ENCODE peak calls at places on chromosomes 3 and 15, in eight cellular contexts. L is endodermal cell, C is heart right ventricle, D is neural progenitor cell, E is mammary epithelial cell, I is fibroblast of lung, Y is neuronal stem cell, T is breast epithelium. B is an unnamed sample.

GRCh38 chr15:91685436-91685835 is 168.1 kb upstream of the SLCO3A1 start:
- DNase-seq in L (no peak), C (no peak), D (no peak), E (no peak), I (no peak), Y (no peak), T (no peak), B (no peak)

GRCh38 chr3:138389841-138390581 is 41.6 kb downstream of the MRAS start:
- DNase-seq in L (no peak), C (peak; percentile 54), D (peak; percentile 14), E (peak; percentile 96), I (peak; percentile 49), Y (no peak), T (peak; percentile 78), B (no peak)

GRCh38 chr3:30471076-30471475 is 135.3 kb upstream of the TGFBR2 start:
- DNase-seq in L (no peak), C (no peak), D (no peak), E (no peak), I (peak; percentile 26), Y (no peak), T (peak; percentile 31), B (no peak)

GRCh38 chr15:51687565-51687964 is 6.3 kb downstream of the SCG3 start:
- DNase-seq in L (no peak), C (no peak), D (no peak), E (no peak), I (no peak), Y (no peak), T (no peak), B (no peak)

GRCh38 chr15:69170597-69170996 is 10.2 kb downstream of the GLCE start:
- DNase-seq in L (no peak), C (no peak), D (no peak), E (no peak), I (no peak), Y (no peak), T (no peak), B (no peak)

GRCh38 chr15:48031466-48031865 is 89.3 kb upstream of the SLC24A5 start:
- DNase-seq in L (no peak), C (no peak), D (no peak), E (no peak), I (no peak), Y (no peak), T (no peak), B (no peak)

GRCh38 chr3:15498461-15499214 is 22.9 kb downstream of the COLQ start:
- DNase-seq in L (no peak), C (no peak), D (no peak), E (no peak), I (no peak), Y (no peak), T (no peak), B (no peak)

GRCh38 chr15:60907233-60907947 is 321.7 kb downstream of the RORA start:
- DNase-seq in L (no peak), C (no peak), D (no peak), E (no peak), I (no peak), Y (no peak), T (no peak), B (no peak)

GRCh38 chr15:59224474-59224873 is 17.8 kb downstream of the LDHAL6B start:
- DNase-seq in L (no peak), C (peak; percentile 52), D (no peak), E (no peak), I (no peak), Y (no peak), T (no peak), B (no peak)

GRCh38 chr3:69012836-69013255 is 638 bp downstream of the EOGT start:
- DNase-seq in L (peak; percentile 79), C (peak; percentile 63), D (peak; percentile 52), E (no peak), I (peak; percentile 79), Y (peak; percentile 17), T (no peak), B (peak; percentile 85)

GRCh38 chr3:120418866-120419490 is 31.8 kb downstream of the FSTL1 start:
- DNase-seq in L (peak; percentile 84), C (peak; percentile 63), D (peak; percentile 84), E (peak; percentile 54), I (no peak), Y (peak; percentile 41), T (peak; percentile 53), B (peak; percentile 58)

GRCh38 chr3:132283440-132283839 is 33.8 kb upstream of the ACP3 start:
- DNase-seq in L (peak; percentile 51), C (no peak), D (no peak), E (no peak), I (peak; percentile 69), Y (no peak), T (no peak), B (no peak)

GRCh38 chr15:62547584-62547983 is 382.5 kb upstream of the C2CD4B start:
- DNase-seq in L (no peak), C (no peak), D (no peak), E (no peak), I (no peak), Y (no peak), T (no peak), B (no peak)

GRCh38 chr3:195291121-195291520 is 20.2 kb upstream of the XXYLT1 start:
- DNase-seq in L (no peak), C (no peak), D (no peak), E (no peak), I (no peak), Y (no peak), T (no peak), B (no peak)

GRCh38 chr3:39112113-39112512 is 4.6 kb downstream of the TTC21A start:
- DNase-seq in L (peak; percentile 31), C (no peak), D (no peak), E (no peak), I (no peak), Y (no peak), T (no peak), B (no peak)

GRCh38 chr3:48765376-48765775 is 48.4 kb upstream of the IP6K2 start:
- DNase-seq in L (no peak), C (no peak), D (no peak), E (peak; percentile 29), I (peak; percentile 14), Y (no peak), T (no peak), B (no peak)

GRCh38 chr3:48770187-48770502 is 53.1 kb upstream of the IP6K2 start:
- DNase-seq in L (no peak), C (no peak), D (no peak), E (no peak), I (no peak), Y (no peak), T (no peak), B (no peak)
- H3K36me3 ChIP-seq in L (peaks cover 31% of the 10 kb centered on the region), C (no peaks in the 10 kb centered on the region), D (no peaks in the 10 kb centered on the region), E (peaks cover 2% of the 10 kb centered on the region), I (no peaks in the 10 kb centered on the region), Y (peaks cover 6% of the 10 kb centered on the region), T (no peaks in the 10 kb centered on the region), B (peaks cover 64% of the 10 kb centered on the region)

GRCh38 chr3:58047806-58048205 is 39.6 kb downstream of the FLNB start:
- DNase-seq in L (no peak), C (no peak), D (no peak), E (no peak), I (peak; percentile 75), Y (no peak), T (no peak), B (no peak)

GRCh38 chr3:58043933-58044332 is 35.7 kb downstream of the FLNB start:
- DNase-seq in L (no peak), C (no peak), D (no peak), E (no peak), I (no peak), Y (no peak), T (no peak), B (no peak)

GRCh38 chr3:58042947-58043707 is 34.9 kb downstream of the FLNB start:
- DNase-seq in L (no peak), C (no peak), D (no peak), E (no peak), I (no peak), Y (no peak), T (no peak), B (no peak)

GRCh38 chr3:58044656-58045055 is 36.4 kb downstream of the FLNB start:
- DNase-seq in L (no peak), C (peak; percentile 44), D (no peak), E (no peak), I (no peak), Y (no peak), T (no peak), B (no peak)

GRCh38 chr3:58045084-58045483 is 36.9 kb downstream of the FLNB start:
- DNase-seq in L (no peak), C (no peak), D (no peak), E (no peak), I (no peak), Y (no peak), T (no peak), B (no peak)
- H3K27ac ChIP-seq in L (no peak overlapping the region), C (peak overlapping the region; percentile 40), D (no peak overlapping the region), E (no peak overlapping the region), I (peak overlapping the region; percentile 22), Y (no peak overlapping the region), T (peak overlapping the region; percentile 68), B (peak overlapping the region; percentile 52)

GRCh38 chr3:3157484-3157883 is 22.0 kb downstream of the CRBN start:
- DNase-seq in L (no peak), C (no peak), D (no peak), E (no peak), I (no peak), Y (no peak), T (no peak), B (no peak)

GRCh38 chr3:3154879-3155610 is 24.4 kb downstream of the CRBN start:
- DNase-seq in L (no peak), C (no peak), D (no peak), E (peak; percentile 3), I (no peak), Y (no peak), T (no peak), B (no peak)

GRCh38 chr3:3145831-3146230 is 19.1 kb downstream of the TRNT1 start:
- DNase-seq in L (no peak), C (no peak), D (no peak), E (no peak), I (no peak), Y (no peak), T (no peak), B (no peak)

DNA sequence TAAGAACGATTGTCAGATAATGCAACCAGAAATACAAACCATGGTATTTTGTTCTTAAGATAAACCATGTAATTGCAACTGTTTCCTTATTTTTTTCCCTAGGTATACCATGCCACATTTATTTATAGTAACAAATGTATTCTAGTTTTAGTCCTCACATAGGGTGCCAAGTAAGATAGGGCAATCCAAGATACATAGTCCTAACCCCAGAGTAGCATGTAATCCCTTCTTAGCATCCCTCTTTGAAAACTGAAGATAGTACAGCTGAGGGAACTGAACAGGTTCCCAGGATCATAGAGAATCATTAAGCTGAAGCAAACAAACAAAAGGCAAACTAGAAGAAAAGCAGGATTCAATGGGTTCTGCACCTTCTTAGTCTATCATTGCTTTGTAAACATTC is 24.8 kb downstream of the TRNT1 start:
- DNase-seq in L (no peak), C (no peak), D (no peak), E (no peak), I (no peak), Y (no peak), T (no peak), B (no peak)
- H3K36me3 ChIP-seq in L (peaks cover 92% of the 10 kb centered on the region), C (peaks cover 58% of the 10 kb centered on the region), D (peaks cover 43% of the 10 kb centered on the region), E (peaks cover 43% of the 10 kb centered on the region), I (peaks cover 4% of the 10 kb centered on the region), Y (peaks cover 100% of the 10 kb centered on the region), T (peaks cover 14% of the 10 kb centered on the region), B (peaks cover 67% of the 10 kb centered on the region)

DNA sequence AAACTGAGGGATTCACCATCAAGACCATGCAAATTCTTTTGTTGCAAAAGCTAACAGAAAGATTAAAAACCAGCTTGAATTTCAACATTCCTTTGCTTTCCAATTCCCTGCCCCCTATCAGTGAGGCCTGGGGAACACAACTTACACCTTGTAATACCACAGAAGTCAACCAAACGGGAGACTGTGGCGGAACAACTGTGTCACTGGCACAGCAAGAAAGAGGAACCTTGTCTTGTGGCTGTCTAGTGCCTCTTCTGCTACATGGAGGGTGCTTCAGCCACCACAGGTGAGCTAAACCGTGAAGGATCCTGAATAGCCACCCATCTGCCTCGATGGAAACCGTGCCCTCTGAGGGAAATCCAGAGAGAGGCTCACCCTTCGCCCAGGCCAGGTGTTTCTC is 11.4 kb downstream of the CCDC12 start:
- DNase-seq in L (no peak), C (no peak), D (no peak), E (no peak), I (no peak), Y (no peak), T (no peak), B (no peak)
- H3K27ac ChIP-seq in L (no peak overlapping the region), C (no peak overlapping the region), D (no peak overlapping the region), E (no peak overlapping the region), I (no peak overlapping the region), Y (no peak overlapping the region), T (no peak overlapping the region), B (no peak overlapping the region)